ENCODE peak calls at places on chromosomes 11 and 22, in ten cellular contexts. J is activated naive CD8-positive, alpha-beta T cell treated with anti-CD3 and anti-CD28 coated beads for 36 hours; G is naive B cell; U is RKO; W is Ammon's horn; C is stimulated activated naive CD4-positive, alpha-beta T cell; E is KG1; X is astrocyte of the spinal cord; L is G401; S is activated T-cell treated with anti-CD3 and anti-CD28 coated beads for 1 hour. B is an unnamed sample.

GRCh38 chr11:121476379-121477032 is 23.7 kb upstream of the SORL1-AS1 start:
- DNase-seq in C (no peak), J (no peak), U (no peak), L (no peak), X (no peak), G (no peak), S (no peak), W (no peak), E (no peak), B (no peak)

GRCh38 chr22:20193761-20194494 is 43.1 kb upstream of the CCDC188 start:
- DNase-seq in C (no peak), E (no peak), X (no peak), L (no peak), J (no peak), W (no peak), G (no peak), S (no peak), U (no peak), B (no peak)

GRCh38 chr11:131683131-131683530 is 312.7 kb downstream of the NTM start:
- DNase-seq in S (no peak), E (no peak), X (no peak), G (no peak), L (no peak), J (no peak), W (no peak), U (no peak), C (no peak), B (no peak)

GRCh38 chr11:77035580-77035979 is 1.4 kb downstream of the B3GNT6 start:
- DNase-seq in E (no peak), J (no peak), X (no peak), S (no peak), U (no peak), L (no peak), W (no peak), C (no peak), G (no peak), B (no peak)

GRCh38 chr22:44648821-44649566 is 53.0 kb upstream of the PRR5 start:
- DNase-seq in C (no peak), W (no peak), U (no peak), S (no peak), X (no peak), G (no peak), E (no peak), L (no peak), J (no peak), B (peak)

GRCh38 chr11:114412946-114413345 is 12.5 kb downstream of the RBM7 start:
- DNase-seq in C (no peak), X (no peak), J (no peak), U (no peak), S (no peak), G (no peak), E (no peak), W (no peak), L (no peak), B (peak)

GRCh38 chr11:93279911-93280347 is 50.6 kb upstream of the DEUP1 start:
- DNase-seq in C (no peak), J (no peak), S (no peak), X (no peak), L (no peak), G (no peak), U (no peak), E (no peak), W (no peak), B (no peak)

GRCh38 chr22:21823740-21824438 is 43.6 kb downstream of the MAPK1 start:
- DNase-seq in J (no peak), G (no peak), S (no peak), C (no peak), E (no peak), W (no peak), U (no peak), L (no peak), X (peak), B (no peak)

GRCh38 chr11:24515632-24516031 is 18.8 kb downstream of the LUZP2 start:
- DNase-seq in C (no peak), G (no peak), S (no peak), J (no peak), E (no peak), W (no peak), L (no peak), U (no peak), X (no peak), B (no peak)

GRCh38 chr22:42399315-42400271 is 32.6 kb downstream of the NFAM1 start:
- DNase-seq in E (peak), G (peak), W (peak), U (no peak), X (peak), C (no peak), L (no peak), S (no peak), J (no peak), B (no peak)

GRCh38 chr11:102622258-102622657 is 2.9 kb downstream of the MMP20 start:
- DNase-seq in G (no peak), C (no peak), J (no peak), S (no peak), W (no peak), X (no peak), L (no peak), U (no peak), E (no peak), B (no peak)

GRCh38 chr11:86153439-86153838 is 84.6 kb upstream of the PICALM start:
- DNase-seq in E (no peak), G (no peak), C (no peak), J (no peak), W (no peak), S (no peak), L (no peak), U (no peak), X (no peak), B (no peak)

GRCh38 chr22:19765477-19766234 is 5.1 kb downstream of the TBX1 start:
- DNase-seq in W (no peak), G (no peak), S (no peak), X (no peak), L (no peak), C (no peak), U (no peak), J (no peak), E (no peak), B (peak)

B was measured in foreskin keratinocyte.